ENCODE peak calls at places on chromosomes 12 and 14, in four cellular contexts. E is PC-3, G is left lung, Q is esophagus squamous epithelium. W is an unnamed sample. For H3K9me3, the result is how much of the 10 kb centered on the place peaks cover.

GRCh38 chr12:5723071-5723470 is 222.0 kb downstream of the ANO2 start:
- DNase-seq in Q (no peak), G (no peak), E (no peak), W (no peak)

GRCh38 chr12:42023733-42024494 is 120.8 kb downstream of the GXYLT1 start:
- DNase-seq in G (peak), Q (no peak), E (peak), W (peak)

GRCh38 chr14:40983604-40984003 is 623.1 kb upstream of the LRFN5 start:
- DNase-seq in Q (no peak), G (no peak), E (peak), W (no peak)

GRCh38 chr12:89949457-89950195 is 241.0 kb upstream of the ATP2B1 start:
- DNase-seq in G (no peak), Q (no peak), E (peak), W (no peak)

GRCh38 chr12:15688202-15688736 is 100.9 kb downstream of the EPS8 start:
- DNase-seq in G (peak), E (no peak), Q (no peak), W (peak)

GRCh38 chr12:9872116-9872515 is 3.0 kb upstream of the CLEC2B start:
- DNase-seq in G (no peak), Q (no peak), E (no peak), W (no peak)

GRCh38 chr12:95473440-95473946 is 459 bp upstream of the METAP2 start:
- DNase-seq in Q (no peak), E (peak), G (no peak), W (no peak)

GRCh38 chr14:104797112-104798044 is 1.8 kb upstream of the AKT1 start:
- DNase-seq in E (no peak), G (no peak), Q (no peak), W (no peak)

GRCh38 chr12:102957339-102958050 is at the start of gene ASCL1:
- DNase-seq in G (no peak), Q (no peak), E (no peak), W (no peak)

GRCh38 chr14:35819591-35820540 is 6.3 kb upstream of the BRMS1L start:
- DNase-seq in G (no peak), Q (no peak), E (no peak), W (no peak)

GRCh38 chr12:58204086-58204485 is 262.7 kb downstream of the ATP23 start:
- DNase-seq in E (no peak), G (no peak), Q (no peak), W (no peak)
- H3K9me3 ChIP-seq in E (under half), G (under half), Q (under half), W (under half)

GRCh38 chr12:108689314-108690190 is 41.8 kb downstream of the CORO1C start:
- DNase-seq in G (peak), E (no peak), Q (no peak), W (peak)

GRCh38 chr12:108683906-108684556 is 47.3 kb downstream of the CORO1C start:
- DNase-seq in E (no peak), Q (no peak), G (no peak), W (no peak)

GRCh38 chr12:108685469-108686247 is 45.7 kb downstream of the CORO1C start:
- DNase-seq in G (no peak), Q (no peak), E (no peak), W (no peak)

GRCh38 chr12:108690191-108690518 is 41.2 kb downstream of the CORO1C start:
- DNase-seq in E (no peak), Q (no peak), G (no peak), W (no peak)

GRCh38 chr12:108686753-108687152 is 44.6 kb downstream of the CORO1C start:
- DNase-seq in E (no peak), G (peak), Q (no peak), W (no peak)
- H3K27ac ChIP-seq in E (no peak), G (peak), Q (peak), W (peak)

GRCh38 chr14:106838991-106839769 is 1312.8 kb downstream of the TMEM121 start:
- DNase-seq in G (no peak), E (no peak), Q (no peak), W (no peak)
- H3K9me3 ChIP-seq in G (under half), E (under half), Q (under half), W (under half)

GRCh38 chr14:39841088-39841487 is 408.9 kb upstream of the FBXO33 start:
- DNase-seq in G (no peak), E (peak), Q (no peak), W (no peak)

GRCh38 chr14:39847852-39848251 is 415.6 kb upstream of the FBXO33 start:
- DNase-seq in Q (no peak), E (no peak), G (no peak), W (no peak)

GRCh38 chr14:39847191-39847590 is 415.0 kb upstream of the FBXO33 start:
- DNase-seq in G (no peak), Q (no peak), E (peak), W (no peak)

GRCh38 chr14:39843881-39844280 is 411.6 kb upstream of the FBXO33 start:
- DNase-seq in G (no peak), Q (no peak), E (no peak), W (no peak)
- H3K27ac ChIP-seq in G (no peak), Q (no peak), E (no peak), W (no peak)

DNA sequence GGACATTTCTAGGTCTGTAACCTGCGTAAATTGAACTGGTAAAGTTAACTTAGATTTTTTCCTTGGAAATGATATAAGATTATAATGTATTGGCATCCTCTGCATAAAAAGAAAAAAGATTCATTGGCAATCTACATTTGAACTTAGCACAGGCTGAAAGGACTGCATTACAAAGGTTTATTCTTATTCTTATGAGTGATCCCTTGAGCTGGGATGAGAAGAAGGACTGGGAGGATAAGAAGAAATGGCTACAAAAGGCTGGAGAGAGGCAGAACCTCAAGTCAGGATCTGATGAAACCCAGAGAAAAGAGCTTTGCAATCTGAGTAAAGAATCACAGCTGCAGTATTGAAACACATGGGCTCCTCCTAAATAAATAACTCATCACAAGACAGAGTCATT is 1635.4 kb upstream of the FLRT2 start:
- DNase-seq in E (no peak), Q (no peak), G (no peak), W (no peak)
- H3K9me3 ChIP-seq in E (under half), Q (under half), G (under half), W (under half)

DNA sequence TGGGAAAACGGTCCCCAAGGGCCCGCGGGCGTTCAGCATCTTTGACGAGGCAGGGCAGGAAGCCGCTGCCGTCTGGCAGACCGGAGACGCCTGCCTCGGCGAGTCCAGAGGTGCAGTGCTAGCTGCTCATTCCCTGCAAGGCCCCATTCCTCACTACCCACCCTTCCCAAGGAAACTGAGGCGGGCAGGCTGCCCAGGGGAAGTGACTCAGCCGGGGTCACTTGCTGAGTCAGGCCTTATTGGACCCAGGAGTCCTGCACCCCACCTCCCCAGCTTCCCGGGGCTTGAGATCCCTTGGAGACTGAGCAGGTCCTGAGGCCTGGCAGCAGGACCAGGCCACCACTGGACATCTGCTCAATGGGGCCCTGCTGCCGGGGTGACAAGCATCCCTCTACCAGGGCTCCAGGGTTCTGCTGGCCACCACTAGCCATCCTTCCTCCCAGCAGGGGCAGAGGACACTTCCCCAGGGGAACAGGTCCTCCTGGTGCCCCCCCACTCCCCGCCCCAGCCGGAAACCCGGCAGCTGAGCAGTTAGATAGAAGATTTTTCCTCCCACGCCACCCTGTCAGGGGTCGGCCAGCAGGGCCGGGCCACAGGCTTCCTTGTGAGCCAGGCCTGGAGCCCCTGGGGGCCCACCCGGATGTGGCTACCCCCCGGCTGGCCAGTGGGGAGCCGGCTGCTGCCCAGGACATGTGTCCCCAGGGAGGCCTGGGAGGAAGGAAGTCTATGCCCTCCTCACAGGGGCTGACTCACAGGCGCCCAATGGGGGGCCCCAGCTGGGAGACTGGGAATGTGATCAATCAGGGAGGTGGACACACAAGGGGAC is 3.9 kb downstream of the SH2B3 start:
- DNase-seq in E (no peak), G (no peak), Q (no peak), W (peak)
- H3K27ac ChIP-seq in E (no peak), G (peak), Q (peak), W (peak)

GRCh38 chr12:132953771-132954170 is 2.3 kb downstream of the ZNF605 start:
- DNase-seq in Q (no peak), G (no peak), E (no peak), W (no peak)

GRCh38 chr12:132951649-132952048 is 4.5 kb downstream of the ZNF605 start:
- DNase-seq in G (no peak), Q (no peak), E (no peak), W (no peak)

GRCh38 chr12:132954471-132955048 is 1.5 kb downstream of the ZNF605 start:
- DNase-seq in G (no peak), E (peak), Q (no peak), W (no peak)

GRCh38 chr12:132952371-132953162 is 3.5 kb downstream of the ZNF605 start:
- DNase-seq in G (no peak), Q (no peak), E (no peak), W (no peak)

DNA sequence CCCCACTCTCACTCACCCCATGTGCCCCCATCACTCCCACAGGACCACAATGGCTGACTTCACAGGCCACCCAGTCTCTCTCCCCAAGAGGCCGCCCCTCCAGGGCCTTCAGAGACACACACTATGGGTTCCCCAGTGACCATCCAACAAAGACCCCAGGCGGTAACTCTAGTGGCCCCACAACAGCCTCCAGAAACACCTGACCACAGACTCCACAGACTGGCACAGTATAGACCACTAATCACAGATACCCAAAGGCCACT is 3.0 kb downstream of the ZNF605 start:
- DNase-seq in E (no peak), Q (no peak), G (no peak), W (no peak)
- H3K9me3 ChIP-seq in E (under half), Q (under half), G (under half), W (under half)

GRCh38 chr14:23009939-23010718 is at the start of gene C14orf93:
- DNase-seq in E (peak), Q (no peak), G (peak), W (peak)

GRCh38 chr14:23009483-23009938 is 432 bp downstream of the C14orf93 start:
- DNase-seq in G (no peak), E (no peak), Q (no peak), W (no peak)

GRCh38 chr14:23006544-23007419 is 3.2 kb downstream of the C14orf93 start:
- DNase-seq in Q (peak), G (peak), E (peak), W (peak)

GRCh38 chr14:23005861-23006534 is 3.9 kb downstream of the C14orf93 start:
- DNase-seq in G (no peak), Q (no peak), E (peak), W (no peak)

GRCh38 chr14:23008836-23009235 is 1.1 kb downstream of the C14orf93 start:
- DNase-seq in G (no peak), E (peak), Q (no peak), W (no peak)
- H3K27ac ChIP-seq in G (peak), E (no peak), Q (no peak), W (no peak)

W was measured in lower lobe of right lung.